ENCODE peak calls at places on chromosomes 7 and 10, in five cellular contexts. E is mesothelial cell of epicardium, C is activated T-cell treated with anti-CD3 and anti-CD28 coated beads for 48 hours, L is CMK, U is mucosa of descending colon. X is an unnamed sample.
A peak's percentile ranks its signal among the peaks of the same experiment; 100 is the strongest.

GRCh38 chr10:1050145-1050544 is 1.2 kb upstream of the IDI1 start:
- DNase-seq in E (no peak), C (no peak), L (no peak), U (peak; percentile 37), X (no peak)

GRCh38 chr7:158278745-158279320 is 308.8 kb downstream of the PTPRN2 start:
- DNase-seq in E (no peak), C (no peak), L (no peak), U (no peak), X (no peak)

GRCh38 chr7:81285142-81285871 is 366.5 kb upstream of the SEMA3C start:
- DNase-seq in E (no peak), C (no peak), L (no peak), U (no peak), X (no peak)

GRCh38 chr7:73721237-73721848 is 1.9 kb upstream of the STX1A start:
- DNase-seq in E (no peak), C (no peak), L (no peak), U (peak; percentile 50), X (no peak)

GRCh38 chr7:144842377-144842851 is 6.6 kb upstream of the TPK1 start:
- DNase-seq in E (no peak), C (no peak), L (no peak), U (peak; percentile 80), X (no peak)

GRCh38 chr10:101609481-101609880 is 21.4 kb downstream of the DPCD start:
- DNase-seq in E (no peak), C (no peak), L (no peak), U (no peak), X (no peak)

GRCh38 chr7:106022193-106022821 is 59.2 kb downstream of the CDHR3 start:
- DNase-seq in E (no peak), C (peak; percentile 42), L (no peak), U (peak; percentile 53), X (no peak)

GRCh38 chr7:13778967-13779366 is 210.5 kb downstream of the ETV1 start:
- DNase-seq in E (no peak), C (no peak), L (no peak), U (no peak), X (no peak)

GRCh38 chr7:81236560-81236959 is 317.7 kb upstream of the SEMA3C start:
- DNase-seq in E (no peak), C (no peak), L (no peak), U (no peak), X (no peak)

GRCh38 chr7:1546274-1546908 is 9.6 kb downstream of the TMEM184A start:
- DNase-seq in E (no peak), C (no peak), L (no peak), U (no peak), X (no peak)

GRCh38 chr10:77279207-77279606 is 358.4 kb downstream of the KCNMA1 start:
- DNase-seq in E (no peak), C (peak; percentile 1), L (no peak), U (peak; percentile 9), X (no peak)

GRCh38 chr7:66202380-66202779 is 2.8 kb upstream of the TPST1 start:
- DNase-seq in E (no peak), C (no peak), L (no peak), U (no peak), X (no peak)

GRCh38 chr10:10797467-10797866 is 220.2 kb upstream of the CELF2 start:
- DNase-seq in E (no peak), C (no peak), L (no peak), U (no peak), X (no peak)

GRCh38 chr10:51162002-51162401 is 87.7 kb downstream of the PRKG1 start:
- DNase-seq in E (no peak), C (no peak), L (no peak), U (no peak), X (no peak)

GRCh38 chr10:47318706-47319105 is 3.5 kb upstream of the GDF2 start:
- DNase-seq in E (no peak), C (no peak), L (no peak), U (no peak), X (no peak)

GRCh38 chr7:1668932-1669485 is 1.1 kb upstream of the ELFN1 start:
- DNase-seq in E (peak; percentile 43), C (no peak), L (no peak), U (no peak), X (no peak)